ENCODE peak calls at places on chromosomes 3 and 15, in six cellular contexts. One of them, this sample, is unnamed.

GRCh38 chr3:149152420-149152819 is 23.0 kb downstream of the HPS3 start:
- DNase-seq in fibroblast of the aortic adventitia: peak
- DNase-seq in RWPE2: no peak
- DNase-seq in tibial artery: no peak
- DNase-seq in neural crest cell: no peak
- DNase-seq in stomach: no peak
- DNase-seq in this sample: no peak

GRCh38 chr3:195267096-195267495 is 3.9 kb downstream of the XXYLT1 start:
- DNase-seq in fibroblast of the aortic adventitia: no peak
- DNase-seq in RWPE2: no peak
- DNase-seq in tibial artery: no peak
- DNase-seq in neural crest cell: no peak
- DNase-seq in stomach: no peak
- DNase-seq in this sample: no peak

GRCh38 chr3:8846176-8846575 is 76.8 kb upstream of the OXTR start:
- DNase-seq in fibroblast of the aortic adventitia: no peak
- DNase-seq in RWPE2: no peak
- DNase-seq in tibial artery: no peak
- DNase-seq in neural crest cell: no peak
- DNase-seq in stomach: no peak
- DNase-seq in this sample: no peak

GRCh38 chr15:64619880-64620839 is 155.2 kb downstream of the RBPMS2 start:
- DNase-seq in fibroblast of the aortic adventitia: peak
- DNase-seq in RWPE2: no peak
- DNase-seq in tibial artery: no peak
- DNase-seq in neural crest cell: no peak
- DNase-seq in stomach: no peak
- DNase-seq in this sample: no peak

GRCh38 chr15:60035344-60035743 is 31.2 kb downstream of the FOXB1 start:
- DNase-seq in fibroblast of the aortic adventitia: no peak
- DNase-seq in RWPE2: no peak
- DNase-seq in tibial artery: no peak
- DNase-seq in neural crest cell: no peak
- DNase-seq in stomach: no peak
- DNase-seq in this sample: no peak

GRCh38 chr3:126982125-126982521 is 792 bp upstream of the PLXNA1 start:
- DNase-seq in fibroblast of the aortic adventitia: peak
- DNase-seq in RWPE2: no peak
- DNase-seq in tibial artery: no peak
- DNase-seq in neural crest cell: no peak
- DNase-seq in stomach: no peak
- DNase-seq in this sample: no peak

GRCh38 chr3:49844464-49845183 is 11.7 kb downstream of the TRAIP start:
- DNase-seq in fibroblast of the aortic adventitia: no peak
- DNase-seq in RWPE2: no peak
- DNase-seq in tibial artery: no peak
- DNase-seq in neural crest cell: no peak
- DNase-seq in stomach: no peak
- DNase-seq in this sample: no peak

GRCh38 chr3:9914559-9915251 is 2.2 kb upstream of the IL17RC start:
- DNase-seq in fibroblast of the aortic adventitia: no peak
- DNase-seq in RWPE2: no peak
- DNase-seq in tibial artery: no peak
- DNase-seq in neural crest cell: no peak
- DNase-seq in stomach: no peak
- DNase-seq in this sample: no peak

GRCh38 chr15:91916051-91916450 is 62.5 kb downstream of the SLCO3A1 start:
- DNase-seq in fibroblast of the aortic adventitia: no peak
- DNase-seq in RWPE2: no peak
- DNase-seq in tibial artery: no peak
- DNase-seq in neural crest cell: no peak
- DNase-seq in stomach: no peak
- DNase-seq in this sample: no peak

GRCh38 chr3:41716391-41716910 is 245.5 kb downstream of the ULK4 start:
- DNase-seq in fibroblast of the aortic adventitia: peak
- DNase-seq in RWPE2: no peak
- DNase-seq in tibial artery: no peak
- DNase-seq in neural crest cell: no peak
- DNase-seq in stomach: no peak
- DNase-seq in this sample: no peak
- TF ChIP-seq CTCF in fibroblast of the aortic adventitia: peak
- TF ChIP-seq CTCF in RWPE2: peak
- TF ChIP-seq CTCF in tibial artery: peak
- TF ChIP-seq CTCF in neural crest cell: peak
- TF ChIP-seq CTCF in stomach: no peak
- TF ChIP-seq CTCF in this sample: peak

GRCh38 chr3:80688814-80689213 is 921.0 kb upstream of the ROBO1 start:
- DNase-seq in fibroblast of the aortic adventitia: peak
- DNase-seq in RWPE2: no peak
- DNase-seq in tibial artery: no peak
- DNase-seq in neural crest cell: no peak
- DNase-seq in stomach: no peak
- DNase-seq in this sample: no peak
- TF ChIP-seq CTCF in fibroblast of the aortic adventitia: no peak
- TF ChIP-seq CTCF in RWPE2: peak
- TF ChIP-seq CTCF in tibial artery: peak
- TF ChIP-seq CTCF in neural crest cell: peak
- TF ChIP-seq CTCF in stomach: no peak
- TF ChIP-seq CTCF in this sample: peak

DNA sequence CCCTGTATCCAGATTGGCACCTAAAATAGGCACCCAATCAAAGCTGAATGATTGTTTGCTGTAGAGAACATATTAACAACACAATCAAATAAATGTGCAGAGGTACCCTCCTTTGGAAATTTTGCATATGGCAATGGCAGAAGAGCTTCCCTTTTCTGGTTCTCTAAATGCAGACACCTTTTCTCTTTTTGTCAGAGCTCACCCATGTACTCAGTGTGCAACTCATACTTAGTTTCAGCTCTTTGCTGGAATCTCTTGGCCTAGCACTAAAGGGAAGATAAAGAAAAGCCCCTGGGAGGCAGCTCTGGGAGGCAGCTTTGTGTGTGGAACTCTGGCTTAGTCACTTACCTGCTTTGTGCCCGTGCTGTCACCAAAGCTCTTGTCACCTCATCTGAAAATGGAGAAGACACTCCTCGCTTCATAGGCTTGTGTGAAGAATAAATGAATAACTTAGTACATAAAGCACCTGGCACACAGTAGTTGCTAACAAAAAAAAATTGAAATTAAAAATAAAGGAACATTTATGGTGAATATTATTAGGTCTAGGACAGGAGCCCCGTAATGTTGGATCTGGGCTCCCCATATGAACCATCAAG is 28.8 kb downstream of the ST6GAL1 start:
- DNase-seq in fibroblast of the aortic adventitia: no peak
- DNase-seq in RWPE2: no peak
- DNase-seq in tibial artery: no peak
- DNase-seq in neural crest cell: no peak
- DNase-seq in stomach: no peak
- DNase-seq in this sample: no peak
- TF ChIP-seq CTCF in fibroblast of the aortic adventitia: no peak
- TF ChIP-seq CTCF in RWPE2: no peak
- TF ChIP-seq CTCF in tibial artery: no peak
- TF ChIP-seq CTCF in neural crest cell: no peak
- TF ChIP-seq CTCF in stomach: no peak
- TF ChIP-seq CTCF in this sample: no peak

DNA sequence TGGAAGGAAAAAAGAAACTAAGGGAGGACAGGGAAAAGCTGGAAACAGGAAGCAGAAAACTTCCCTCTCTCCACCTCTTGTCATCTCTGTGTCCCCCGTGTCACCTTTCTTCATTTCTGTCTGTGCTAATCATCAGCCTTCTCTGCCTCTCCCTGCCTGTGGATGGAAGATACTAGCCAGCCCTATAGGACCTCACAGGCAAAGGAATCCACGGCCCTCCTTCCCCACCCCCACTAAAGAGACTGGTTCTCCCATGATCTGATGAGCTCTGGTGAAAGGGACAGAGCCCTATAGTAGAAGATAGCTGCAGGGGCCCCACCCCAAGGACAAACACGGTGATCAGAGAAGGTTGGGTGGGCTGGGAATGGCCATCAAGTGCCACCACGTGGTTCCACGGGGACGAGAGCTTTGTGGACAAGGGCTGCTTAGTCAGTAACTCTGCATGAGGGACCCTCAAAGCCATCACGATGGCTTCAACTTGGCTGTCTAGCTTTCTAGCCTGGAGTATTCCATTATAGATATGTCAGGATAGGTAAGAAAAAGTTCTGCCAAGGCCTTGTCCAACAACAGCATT is 27.8 kb upstream of the RASA2 start:
- DNase-seq in fibroblast of the aortic adventitia: no peak
- DNase-seq in RWPE2: no peak
- DNase-seq in tibial artery: no peak
- DNase-seq in neural crest cell: no peak
- DNase-seq in stomach: no peak
- DNase-seq in this sample: no peak
- TF ChIP-seq CTCF in fibroblast of the aortic adventitia: no peak
- TF ChIP-seq CTCF in RWPE2: no peak
- TF ChIP-seq CTCF in tibial artery: no peak
- TF ChIP-seq CTCF in neural crest cell: no peak
- TF ChIP-seq CTCF in stomach: no peak
- TF ChIP-seq CTCF in this sample: no peak

DNA sequence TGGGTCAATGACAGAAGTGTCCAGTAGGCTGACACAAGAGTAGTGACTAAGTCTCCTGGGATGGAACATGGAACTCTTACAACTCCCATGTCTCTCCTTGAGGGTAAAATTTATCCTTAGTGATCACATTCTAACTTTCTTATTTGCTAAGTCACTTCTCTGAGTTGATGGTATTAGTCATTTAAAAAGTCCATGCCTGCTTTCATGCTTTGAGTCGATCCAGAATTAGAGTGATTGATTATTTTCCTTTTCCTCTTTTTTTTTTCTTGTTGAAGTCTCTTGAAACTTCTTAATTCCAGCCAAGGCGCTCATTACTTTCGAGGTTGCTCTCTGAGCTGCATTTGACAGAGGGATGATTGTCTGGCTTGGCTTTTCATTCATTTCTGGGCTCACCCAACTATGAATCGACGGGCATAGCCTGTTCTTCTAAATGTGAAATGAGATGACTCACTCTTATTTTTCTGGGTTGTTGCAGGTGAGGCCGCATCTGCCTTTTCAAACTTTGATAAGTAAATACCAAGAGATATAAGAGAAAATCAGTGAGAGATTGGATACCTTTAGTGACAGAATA is 34.9 kb downstream of the LRRC3B start:
- DNase-seq in fibroblast of the aortic adventitia: no peak
- DNase-seq in RWPE2: no peak
- DNase-seq in tibial artery: no peak
- DNase-seq in neural crest cell: no peak
- DNase-seq in stomach: no peak
- DNase-seq in this sample: no peak
- TF ChIP-seq CTCF in fibroblast of the aortic adventitia: no peak
- TF ChIP-seq CTCF in RWPE2: no peak
- TF ChIP-seq CTCF in tibial artery: no peak
- TF ChIP-seq CTCF in neural crest cell: peak
- TF ChIP-seq CTCF in stomach: no peak
- TF ChIP-seq CTCF in this sample: no peak